ENCODE peak calls at places on chromosomes 4 and X, in six cellular contexts. One of them, this sample, is unnamed.

GRCh38 chrX:72498782-72499181 is 73.9 kb downstream of the HDAC8 start:
- DNase-seq in Peyer's patch: no peak
- DNase-seq in MM.1S: no peak
- DNase-seq in spleen: no peak
- DNase-seq in fibroblast of lung: no peak
- DNase-seq in stomach: no peak
- DNase-seq in this sample: no peak

GRCh38 chr4:170139764-170140163 is 50.0 kb upstream of the AADAT start:
- DNase-seq in MM.1S: no peak
- DNase-seq in Peyer's patch: no peak
- DNase-seq in stomach: no peak
- DNase-seq in spleen: no peak
- DNase-seq in fibroblast of lung: peak; percentile 74
- DNase-seq in this sample: no peak

GRCh38 chrX:155632424-155633100 is 19.8 kb upstream of the TMLHE start:
- DNase-seq in MM.1S: peak; percentile 75
- DNase-seq in Peyer's patch: peak; percentile 41
- DNase-seq in stomach: no peak
- DNase-seq in spleen: no peak
- DNase-seq in fibroblast of lung: no peak
- DNase-seq in this sample: no peak

GRCh38 chrX:76971393-76972376 is 475.5 kb upstream of the FGF16 start:
- DNase-seq in stomach: no peak
- DNase-seq in Peyer's patch: no peak
- DNase-seq in MM.1S: no peak
- DNase-seq in fibroblast of lung: no peak
- DNase-seq in spleen: no peak
- DNase-seq in this sample: no peak

GRCh38 chr4:81550005-81550896 is 78.5 kb upstream of the RASGEF1B start:
- DNase-seq in spleen: no peak
- DNase-seq in fibroblast of lung: no peak
- DNase-seq in Peyer's patch: no peak
- DNase-seq in MM.1S: no peak
- DNase-seq in stomach: no peak
- DNase-seq in this sample: peak; percentile 14

GRCh38 chrX:38236901-38237615 is 16.4 kb upstream of the SRPX start:
- DNase-seq in spleen: no peak
- DNase-seq in fibroblast of lung: no peak
- DNase-seq in MM.1S: no peak
- DNase-seq in Peyer's patch: no peak
- DNase-seq in stomach: no peak
- DNase-seq in this sample: no peak

GRCh38 chrX:103687073-103687695 is 685 bp upstream of the MORF4L2 start:
- DNase-seq in Peyer's patch: peak; percentile 95
- DNase-seq in fibroblast of lung: peak; percentile 79
- DNase-seq in spleen: peak; percentile 97
- DNase-seq in stomach: peak; percentile 89
- DNase-seq in MM.1S: peak; percentile 81
- DNase-seq in this sample: peak; percentile 63

GRCh38 chr4:153346563-153346962 is 2.1 kb downstream of the MND1 start:
- DNase-seq in spleen: no peak
- DNase-seq in stomach: no peak
- DNase-seq in MM.1S: no peak
- DNase-seq in Peyer's patch: no peak
- DNase-seq in fibroblast of lung: no peak
- DNase-seq in this sample: peak; percentile 35

GRCh38 chr4:150960079-150960478 is 55.0 kb downstream of the LRBA start:
- DNase-seq in spleen: no peak
- DNase-seq in fibroblast of lung: peak; percentile 38
- DNase-seq in Peyer's patch: no peak
- DNase-seq in stomach: no peak
- DNase-seq in MM.1S: no peak
- DNase-seq in this sample: peak; percentile 30

GRCh38 chr4:168388890-168389289 is 70.3 kb upstream of the DDX60 start:
- DNase-seq in fibroblast of lung: peak; percentile 66
- DNase-seq in MM.1S: no peak
- DNase-seq in spleen: no peak
- DNase-seq in stomach: no peak
- DNase-seq in Peyer's patch: no peak
- DNase-seq in this sample: no peak

GRCh38 chrX:40177942-40178715 is 80.4 kb upstream of the BCOR start:
- DNase-seq in fibroblast of lung: no peak
- DNase-seq in Peyer's patch: no peak
- DNase-seq in stomach: no peak
- DNase-seq in spleen: peak; percentile 66
- DNase-seq in MM.1S: no peak
- DNase-seq in this sample: no peak

GRCh38 chr4:39043697-39044363 is 11.6 kb upstream of the TMEM156 start:
- DNase-seq in stomach: no peak
- DNase-seq in spleen: no peak
- DNase-seq in MM.1S: peak; percentile 30
- DNase-seq in Peyer's patch: no peak
- DNase-seq in fibroblast of lung: no peak
- DNase-seq in this sample: no peak

GRCh38 chrX:15475486-15475885 is 17.6 kb downstream of the PIR start:
- DNase-seq in Peyer's patch: no peak
- DNase-seq in fibroblast of lung: no peak
- DNase-seq in stomach: no peak
- DNase-seq in spleen: no peak
- DNase-seq in MM.1S: no peak
- DNase-seq in this sample: no peak

GRCh38 chrX:334971-335757 is 16.6 kb upstream of the GTPBP6 start:
- DNase-seq in fibroblast of lung: no peak
- DNase-seq in Peyer's patch: no peak
- DNase-seq in stomach: no peak
- DNase-seq in spleen: peak; percentile 66
- DNase-seq in MM.1S: no peak
- DNase-seq in this sample: no peak

GRCh38 chrX:75295641-75296040 is 21.8 kb downstream of the UPRT start:
- DNase-seq in stomach: no peak
- DNase-seq in Peyer's patch: no peak
- DNase-seq in spleen: no peak
- DNase-seq in fibroblast of lung: no peak
- DNase-seq in MM.1S: no peak
- DNase-seq in this sample: no peak

GRCh38 chrX:141220342-141221008 is 21.8 kb downstream of the SPANXC start:
- DNase-seq in fibroblast of lung: peak; percentile 83
- DNase-seq in Peyer's patch: no peak
- DNase-seq in MM.1S: no peak
- DNase-seq in spleen: no peak
- DNase-seq in stomach: no peak
- DNase-seq in this sample: no peak

GRCh38 chr4:65865489-65865888 is 195.2 kb upstream of the EPHA5 start:
- DNase-seq in spleen: no peak
- DNase-seq in MM.1S: no peak
- DNase-seq in Peyer's patch: no peak
- DNase-seq in fibroblast of lung: peak; percentile 3
- DNase-seq in stomach: no peak
- DNase-seq in this sample: peak; percentile 18

GRCh38 chr4:147160908-147161513 is 215.3 kb upstream of the TTC29 start:
- DNase-seq in MM.1S: peak; percentile 47
- DNase-seq in stomach: no peak
- DNase-seq in fibroblast of lung: peak; percentile 54
- DNase-seq in spleen: no peak
- DNase-seq in Peyer's patch: no peak
- DNase-seq in this sample: peak; percentile 66

GRCh38 chr4:3257691-3258482 is 8.9 kb downstream of the MSANTD1 start:
- DNase-seq in stomach: peak; percentile 21
- DNase-seq in Peyer's patch: peak; percentile 61
- DNase-seq in spleen: peak; percentile 75
- DNase-seq in MM.1S: no peak
- DNase-seq in fibroblast of lung: peak; percentile 81
- DNase-seq in this sample: peak; percentile 49

GRCh38 chr4:125140966-125141495 is 173.7 kb upstream of the FAT4 start:
- DNase-seq in fibroblast of lung: peak; percentile 47
- DNase-seq in spleen: no peak
- DNase-seq in MM.1S: no peak
- DNase-seq in stomach: no peak
- DNase-seq in Peyer's patch: no peak
- DNase-seq in this sample: no peak

GRCh38 chrX:36357855-36358254 is 438.3 kb downstream of the CFAP47 start:
- DNase-seq in stomach: no peak
- DNase-seq in spleen: no peak
- DNase-seq in MM.1S: no peak
- DNase-seq in Peyer's patch: no peak
- DNase-seq in fibroblast of lung: no peak
- DNase-seq in this sample: no peak

GRCh38 chr4:721261-722171 is 15.9 kb downstream of the PCGF3 start:
- DNase-seq in spleen: peak; percentile 80
- DNase-seq in stomach: no peak
- DNase-seq in MM.1S: no peak
- DNase-seq in Peyer's patch: no peak
- DNase-seq in fibroblast of lung: peak; percentile 15
- DNase-seq in this sample: no peak

GRCh38 chr4:77264826-77265225 is 107.8 kb downstream of the CCNG2 start:
- DNase-seq in spleen: no peak
- DNase-seq in stomach: no peak
- DNase-seq in Peyer's patch: no peak
- DNase-seq in fibroblast of lung: no peak
- DNase-seq in MM.1S: no peak
- DNase-seq in this sample: no peak

GRCh38 chr4:77273412-77273811 is 116.4 kb downstream of the CCNG2 start:
- DNase-seq in Peyer's patch: no peak
- DNase-seq in spleen: no peak
- DNase-seq in fibroblast of lung: no peak
- DNase-seq in stomach: no peak
- DNase-seq in MM.1S: no peak
- DNase-seq in this sample: no peak

GRCh38 chr4:77269505-77269904 is 112.5 kb downstream of the CCNG2 start:
- DNase-seq in MM.1S: no peak
- DNase-seq in Peyer's patch: no peak
- DNase-seq in stomach: no peak
- DNase-seq in spleen: no peak
- DNase-seq in fibroblast of lung: no peak
- DNase-seq in this sample: no peak

GRCh38 chr4:77263247-77263646 is 106.2 kb downstream of the CCNG2 start:
- DNase-seq in fibroblast of lung: no peak
- DNase-seq in Peyer's patch: no peak
- DNase-seq in stomach: no peak
- DNase-seq in spleen: no peak
- DNase-seq in MM.1S: peak; percentile 28
- DNase-seq in this sample: no peak

DNA sequence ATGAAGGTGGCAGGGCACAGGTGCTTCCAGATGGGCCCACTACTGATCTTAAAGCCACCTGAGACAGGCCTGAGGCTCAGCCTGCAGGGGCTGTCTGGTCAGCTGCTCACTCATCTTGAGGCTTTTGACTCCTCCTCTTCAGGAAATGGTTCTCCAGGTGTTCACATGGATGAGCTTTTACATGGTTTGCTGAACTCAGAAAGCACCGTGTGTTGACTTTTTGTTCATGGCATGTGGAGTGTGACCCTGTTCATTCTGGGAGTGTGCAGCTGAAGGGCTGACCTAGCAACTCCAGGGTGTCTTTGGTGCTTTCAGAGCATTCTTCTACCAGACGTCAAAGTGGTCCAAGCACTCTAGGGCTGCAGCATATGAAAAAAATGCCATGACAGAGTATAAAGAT is 111.1 kb downstream of the CCNG2 start:
- DNase-seq in spleen: no peak
- DNase-seq in Peyer's patch: no peak
- DNase-seq in fibroblast of lung: no peak
- DNase-seq in stomach: no peak
- DNase-seq in MM.1S: no peak
- DNase-seq in this sample: no peak
- H3K4me3 ChIP-seq in spleen: no peak overlapping the region
- H3K4me3 ChIP-seq in Peyer's patch: no peak overlapping the region
- H3K4me3 ChIP-seq in fibroblast of lung: no peak overlapping the region
- H3K4me3 ChIP-seq in stomach: no peak overlapping the region
- H3K4me3 ChIP-seq in MM.1S: no peak overlapping the region
- H3K4me3 ChIP-seq in this sample: no peak overlapping the region

GRCh38 chr4:142345909-142346308 is 500.2 kb downstream of the INPP4B start:
- DNase-seq in stomach: no peak
- DNase-seq in Peyer's patch: no peak
- DNase-seq in MM.1S: no peak
- DNase-seq in fibroblast of lung: no peak
- DNase-seq in spleen: no peak
- DNase-seq in this sample: no peak

GRCh38 chr4:142347241-142347640 is 498.9 kb downstream of the INPP4B start:
- DNase-seq in spleen: no peak
- DNase-seq in Peyer's patch: no peak
- DNase-seq in fibroblast of lung: peak; percentile 83
- DNase-seq in stomach: no peak
- DNase-seq in MM.1S: no peak
- DNase-seq in this sample: no peak

GRCh38 chr4:142336251-142336934 is 509.7 kb downstream of the INPP4B start:
- DNase-seq in stomach: no peak
- DNase-seq in Peyer's patch: no peak
- DNase-seq in fibroblast of lung: no peak
- DNase-seq in spleen: peak; percentile 54
- DNase-seq in MM.1S: no peak
- DNase-seq in this sample: no peak

DNA sequence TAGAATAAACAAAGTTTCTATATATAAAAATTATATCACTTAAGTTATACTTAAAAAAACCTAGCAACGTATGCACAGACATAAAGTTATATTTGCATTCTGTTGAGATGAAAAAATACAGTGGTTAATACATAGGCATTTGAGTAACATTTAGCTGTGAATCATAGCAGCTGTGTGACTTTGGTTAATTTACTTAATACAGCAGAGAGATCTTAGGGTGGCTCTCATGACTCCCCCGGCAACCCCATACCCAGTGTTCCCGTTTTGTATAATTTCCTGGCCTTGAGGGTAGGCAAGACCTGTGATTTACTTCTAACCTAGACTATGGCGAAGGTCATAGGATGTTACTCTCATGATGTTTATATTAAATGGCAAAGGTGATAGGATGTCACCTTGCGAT is 504.8 kb downstream of the INPP4B start:
- DNase-seq in Peyer's patch: no peak
- DNase-seq in MM.1S: no peak
- DNase-seq in stomach: no peak
- DNase-seq in spleen: no peak
- DNase-seq in fibroblast of lung: no peak
- DNase-seq in this sample: no peak
- H3K4me3 ChIP-seq in Peyer's patch: no peak overlapping the region
- H3K4me3 ChIP-seq in MM.1S: no peak overlapping the region
- H3K4me3 ChIP-seq in stomach: no peak overlapping the region
- H3K4me3 ChIP-seq in spleen: no peak overlapping the region
- H3K4me3 ChIP-seq in fibroblast of lung: no peak overlapping the region
- H3K4me3 ChIP-seq in this sample: no peak overlapping the region

DNA sequence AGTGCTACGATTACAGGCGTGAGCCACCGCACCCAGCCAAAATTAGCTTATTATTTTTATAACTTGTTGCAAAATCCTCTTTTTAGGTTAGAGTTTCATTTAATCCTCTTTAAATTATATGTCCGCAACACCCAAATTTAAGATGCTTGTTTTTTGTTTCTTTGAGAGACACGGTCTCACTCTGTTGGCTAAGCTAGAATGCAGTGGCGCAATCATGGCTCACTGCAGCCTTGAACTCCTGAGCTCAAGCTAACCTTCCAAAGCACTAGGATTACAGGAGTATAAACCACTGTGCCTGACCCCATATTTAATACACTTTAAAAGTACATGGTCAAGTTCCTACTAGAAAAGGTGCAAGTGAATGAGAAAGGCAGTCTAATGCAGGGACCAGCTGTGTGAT is 2.2 kb downstream of the RBBP7 start:
- DNase-seq in stomach: no peak
- DNase-seq in Peyer's patch: no peak
- DNase-seq in spleen: no peak
- DNase-seq in MM.1S: no peak
- DNase-seq in fibroblast of lung: no peak
- DNase-seq in this sample: no peak
- H3K4me3 ChIP-seq in stomach: peak overlapping the region; percentile 72
- H3K4me3 ChIP-seq in Peyer's patch: no peak overlapping the region
- H3K4me3 ChIP-seq in spleen: no peak overlapping the region
- H3K4me3 ChIP-seq in MM.1S: no peak overlapping the region
- H3K4me3 ChIP-seq in fibroblast of lung: peak overlapping the region; percentile 75
- H3K4me3 ChIP-seq in this sample: no peak overlapping the region

GRCh38 chr4:117610706-117611308 is 423.5 kb upstream of the NDST3 start:
- DNase-seq in stomach: no peak
- DNase-seq in fibroblast of lung: no peak
- DNase-seq in MM.1S: no peak
- DNase-seq in spleen: no peak
- DNase-seq in Peyer's patch: no peak
- DNase-seq in this sample: no peak
- H3K4me3 ChIP-seq in stomach: no peak overlapping the region
- H3K4me3 ChIP-seq in fibroblast of lung: no peak overlapping the region
- H3K4me3 ChIP-seq in MM.1S: no peak overlapping the region
- H3K4me3 ChIP-seq in spleen: no peak overlapping the region
- H3K4me3 ChIP-seq in Peyer's patch: no peak overlapping the region
- H3K4me3 ChIP-seq in this sample: no peak overlapping the region